ENCODE peak calls at places on chromosomes 7 and 10, in ten cellular contexts. J is stomach, L is sigmoid colon, X is transverse colon, D is GM12878, I is K562, F is HepG2, O is H1, R is upper lobe of left lung, G is esophagus muscularis mucosa. Y is an unnamed sample.

GRCh38 chr10:122669045-122669444 is 30.6 kb downstream of the C10orf120 start:
- DNase-seq in O (no peak), D (no peak), J (no peak), L (no peak), G (no peak), I (no peak), F (no peak), X (no peak), R (no peak), Y (no peak)

GRCh38 chr7:94400022-94400421 is 5.3 kb downstream of the COL1A2 start:
- DNase-seq in J (no peak), O (no peak), R (no peak), L (no peak), F (no peak), D (no peak), X (no peak), I (no peak), G (no peak), Y (no peak)

GRCh38 chr10:6445671-6446278 is 134.3 kb downstream of the PRKCQ start:
- DNase-seq in I (peak), G (no peak), J (peak), L (no peak), D (no peak), X (peak), F (peak), R (no peak), O (no peak), Y (no peak)

GRCh38 chr7:140200102-140200989 is 23.6 kb upstream of the KDM7A start:
- DNase-seq in I (peak), R (no peak), J (peak), G (no peak), X (peak), O (no peak), L (peak), D (no peak), F (peak), Y (peak)

GRCh38 chr7:13990984-13991790 is 1.7 kb upstream of the ETV1 start:
- DNase-seq in J (peak), D (peak), X (peak), L (peak), F (peak), O (peak), I (peak), G (peak), R (peak), Y (peak)

GRCh38 chr7:4631664-4632171 is 50.4 kb upstream of the FOXK1 start:
- DNase-seq in G (peak), I (peak), O (peak), J (peak), F (peak), X (peak), R (no peak), L (peak), D (no peak), Y (peak)

GRCh38 chr10:35691522-35692236 is 49.6 kb upstream of the FZD8 start:
- DNase-seq in O (no peak), D (no peak), F (no peak), R (no peak), X (no peak), L (no peak), G (no peak), J (no peak), I (no peak), Y (no peak)

GRCh38 chr10:127040756-127041155 is 135.5 kb downstream of the DOCK1 start:
- DNase-seq in O (no peak), L (no peak), R (no peak), D (no peak), X (no peak), G (no peak), I (no peak), J (no peak), F (no peak), Y (no peak)

DNA sequence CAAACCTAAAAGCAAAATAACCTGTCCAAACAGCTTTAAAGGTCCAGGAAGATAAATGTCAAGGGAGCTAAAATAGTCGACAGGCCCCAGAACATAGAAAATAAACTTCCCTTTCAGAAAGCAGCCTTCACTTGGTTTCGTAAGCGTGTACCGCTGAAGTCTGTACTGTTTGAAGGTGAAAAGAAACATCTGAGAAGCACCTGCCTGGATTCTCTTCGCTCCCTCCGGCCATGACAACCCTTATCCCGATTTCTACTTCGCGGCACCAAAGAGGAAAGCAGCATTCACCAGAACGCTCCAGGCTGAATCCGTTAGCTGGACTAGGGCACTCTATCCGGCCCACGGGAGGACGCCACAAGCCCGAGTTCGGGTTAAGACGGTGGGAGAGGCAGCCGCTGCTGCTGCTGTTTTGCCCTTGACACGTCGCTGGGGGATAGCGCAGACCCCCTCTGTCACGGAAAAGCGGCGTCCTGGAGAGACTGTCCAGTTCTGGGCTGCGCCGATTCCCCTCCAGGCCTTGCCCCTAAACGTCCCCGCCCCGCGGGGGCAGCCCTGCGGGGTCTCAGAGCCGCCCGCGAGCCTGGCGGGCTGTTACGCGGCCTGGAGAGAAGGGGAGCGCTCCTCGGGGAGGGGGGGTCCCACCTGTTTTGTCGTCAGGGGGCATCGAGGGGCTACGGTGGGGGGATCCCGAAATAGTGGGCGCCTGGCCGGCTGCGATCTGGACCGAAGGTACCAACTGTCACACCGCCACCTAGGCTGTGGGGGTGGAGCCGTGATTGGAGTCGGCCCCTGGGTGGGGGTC is 1.1 kb downstream of the SGMS1 start:
- DNase-seq in X (peak), D (no peak), G (no peak), O (no peak), J (peak), I (peak), F (no peak), R (peak), L (peak), Y (peak)
- TF ChIP-seq POLR2A in X (peak), D (no peak), G (no peak), O (no peak), J (no peak), I (no peak), F (no peak), R (peak), L (no peak), Y (no peak)

DNA sequence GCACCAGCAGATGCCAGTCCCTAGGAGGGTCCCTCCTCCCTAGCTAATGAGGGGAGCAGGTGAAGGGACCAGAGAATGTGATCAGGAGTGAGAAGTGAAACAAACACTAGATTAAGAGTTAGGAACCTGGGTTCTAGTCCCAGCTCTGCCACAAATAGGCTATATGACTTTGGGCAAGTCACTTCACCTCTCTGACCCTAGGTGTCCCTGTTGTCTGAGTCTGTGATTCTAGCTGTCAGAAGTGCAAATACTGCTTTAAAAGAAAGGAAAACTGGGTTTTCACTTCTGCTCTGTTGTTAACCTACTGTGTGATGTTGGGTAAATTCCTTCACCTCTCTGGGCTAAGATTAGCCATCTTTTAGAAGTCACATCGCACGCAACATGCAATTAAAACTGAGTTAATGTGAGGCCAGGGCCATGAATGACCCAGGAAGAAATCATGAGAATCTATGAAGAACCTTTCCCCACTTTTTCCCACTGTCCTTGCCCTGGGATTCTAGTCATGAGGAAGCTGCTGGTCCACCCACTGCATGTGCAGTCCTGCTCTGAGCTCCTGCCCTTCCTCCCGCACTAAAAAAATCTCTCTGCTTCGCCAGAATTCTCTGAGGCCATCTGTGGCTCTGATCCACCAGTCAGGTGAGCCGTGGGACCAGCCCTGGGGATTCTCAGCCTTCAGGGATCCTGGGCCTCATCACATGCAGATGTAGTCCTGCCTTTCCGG is 181.8 kb downstream of the PLXNA4 start:
- DNase-seq in F (no peak), J (no peak), R (no peak), G (no peak), O (no peak), D (no peak), I (no peak), X (no peak), L (no peak), Y (no peak)
- TF ChIP-seq EP300 in F (no peak), J (no peak), R (no peak), G (no peak), O (no peak), D (no peak), I (no peak), X (no peak), L (no peak), Y (no peak)

DNA sequence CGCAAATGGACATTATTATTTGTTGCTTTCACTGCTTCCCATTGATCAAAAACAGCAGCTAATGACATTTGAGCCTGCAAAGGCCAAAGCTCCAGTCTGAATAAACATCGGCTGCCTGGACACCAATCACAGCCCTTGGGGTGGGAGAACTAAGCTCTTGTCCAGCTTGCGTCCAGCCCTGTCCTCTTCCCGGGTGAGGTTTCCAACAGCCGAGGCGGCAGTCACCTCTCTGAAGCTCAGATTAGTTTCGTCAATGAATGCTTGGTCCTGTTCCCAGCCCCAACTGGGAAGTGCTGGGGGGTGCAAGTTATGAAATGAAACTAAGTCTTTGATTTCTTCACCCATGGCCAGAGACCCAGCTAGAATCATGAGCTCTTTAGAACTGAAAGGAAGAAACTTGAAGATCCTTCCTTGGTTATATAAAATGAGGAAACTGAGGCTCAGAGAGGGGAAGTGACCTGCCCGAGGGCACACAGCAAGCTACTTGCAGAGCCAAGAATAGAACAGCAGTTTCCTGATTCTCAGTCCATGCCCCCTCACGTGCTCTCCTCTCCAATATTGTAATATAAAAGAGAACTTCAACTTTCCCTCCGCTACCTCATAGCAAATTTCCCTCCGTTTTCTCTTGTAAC is 114.0 kb upstream of the TCF7L2 start:
- DNase-seq in D (no peak), O (no peak), F (peak), R (no peak), L (peak), I (no peak), X (peak), J (no peak), G (no peak), Y (no peak)
- TF ChIP-seq POLR2AphosphoS5 in D (no peak), O (no peak), F (no peak), R (no peak), L (no peak), I (no peak), X (no peak), J (no peak), G (no peak), Y (no peak)

DNA sequence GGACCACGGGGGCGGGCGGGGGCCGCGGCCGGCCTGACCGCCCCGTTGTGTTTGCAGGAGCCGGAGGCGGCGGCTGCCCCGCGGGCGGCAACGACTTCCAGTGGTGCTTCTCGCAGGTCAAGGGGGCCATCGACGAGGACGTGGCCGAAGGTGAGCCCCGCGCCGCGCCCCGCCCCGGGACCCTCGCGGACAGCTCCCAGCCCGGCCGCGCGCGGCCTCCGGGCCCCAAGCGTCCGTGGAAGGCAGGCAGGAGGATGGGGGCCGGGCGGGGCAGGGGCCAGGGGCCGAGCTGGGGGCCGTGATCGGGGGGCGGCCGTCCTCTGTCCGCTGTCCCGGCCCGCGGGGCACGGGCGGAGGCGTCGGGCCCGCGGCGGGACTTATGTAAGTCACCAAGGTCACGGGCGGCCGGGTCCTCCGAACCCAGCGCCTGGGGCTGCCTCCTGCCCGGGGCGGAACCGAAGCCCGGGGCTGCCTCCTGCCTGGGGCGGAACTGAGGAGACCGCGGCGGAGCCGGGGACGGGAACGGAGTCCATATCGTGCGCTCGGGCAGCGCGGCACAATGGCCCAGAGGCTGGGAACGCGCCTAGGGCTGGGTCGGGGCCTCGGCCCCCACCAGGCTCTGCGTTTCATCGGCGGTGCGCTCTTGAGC is 497 bp downstream of the PPP2R2D start:
- DNase-seq in X (peak), D (no peak), J (peak), O (no peak), L (peak), R (peak), G (no peak), I (no peak), F (no peak), Y (peak)
- TF ChIP-seq POLR2A in X (peak), D (peak), J (no peak), O (no peak), L (no peak), R (no peak), G (no peak), I (no peak), F (peak), Y (no peak)

GRCh38 chr7:113366122-113366521 is 247.8 kb upstream of the SMIM30 start:
- DNase-seq in J (no peak), L (no peak), D (no peak), I (no peak), O (peak), F (no peak), R (no peak), X (no peak), G (no peak), Y (no peak)
- TF ChIP-seq EP300 in J (no peak), L (no peak), D (no peak), I (no peak), O (no peak), F (no peak), R (no peak), X (no peak), G (no peak), Y (no peak)

DNA sequence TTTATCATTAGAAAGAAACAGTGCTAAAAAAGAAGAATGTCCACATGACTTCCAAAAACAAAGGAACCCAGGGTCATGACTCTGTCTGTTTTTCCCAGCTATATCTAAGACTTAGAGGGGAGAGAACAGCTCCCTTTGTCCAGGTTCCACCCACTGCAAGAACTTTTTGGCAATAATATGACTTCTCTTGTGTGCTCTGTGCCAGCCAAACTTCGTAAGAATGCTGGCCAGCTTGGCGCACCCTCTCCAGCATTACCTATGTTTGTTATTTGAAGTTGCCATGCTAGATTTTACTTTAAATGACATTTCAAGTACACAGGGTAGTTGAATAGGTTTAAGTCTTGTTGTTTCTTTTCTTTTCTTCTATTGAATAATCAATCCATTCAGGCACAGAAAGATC is 371.4 kb downstream of the KCNMA1 start:
- DNase-seq in L (no peak), J (peak), G (no peak), D (no peak), I (no peak), O (no peak), F (no peak), R (no peak), X (no peak), Y (no peak)
- TF ChIP-seq POLR2AphosphoS5 in L (no peak), J (no peak), G (no peak), D (no peak), I (no peak), O (no peak), F (no peak), R (no peak), X (no peak), Y (no peak)

GRCh38 chr10:46031648-46032532 is 1.5 kb upstream of the NCOA4 start:
- DNase-seq in D (no peak), O (no peak), R (no peak), I (peak), G (no peak), X (no peak), F (peak), J (no peak), L (no peak), Y (no peak)
- TF ChIP-seq POLR2A in D (no peak), O (no peak), R (no peak), I (no peak), G (no peak), X (no peak), F (no peak), J (no peak), L (no peak), Y (no peak)

GRCh38 chr10:44370731-44371248 is 14.1 kb downstream of the CXCL12 start:
- DNase-seq in D (no peak), F (no peak), R (no peak), X (no peak), G (no peak), O (peak), L (no peak), J (no peak), I (no peak), Y (no peak)

GRCh38 chr10:44373341-44373995 is 11.4 kb downstream of the CXCL12 start:
- DNase-seq in I (no peak), J (no peak), O (no peak), X (no peak), R (peak), L (no peak), G (no peak), D (no peak), F (no peak), Y (no peak)

GRCh38 chr10:44376504-44377099 is 8.3 kb downstream of the CXCL12 start:
- DNase-seq in R (no peak), D (no peak), I (no peak), O (no peak), J (no peak), G (no peak), L (no peak), F (no peak), X (no peak), Y (no peak)

GRCh38 chr10:44372181-44372580 is 12.7 kb downstream of the CXCL12 start:
- DNase-seq in X (no peak), G (no peak), F (no peak), O (no peak), I (no peak), J (no peak), R (no peak), L (no peak), D (no peak), Y (no peak)

GRCh38 chr10:44374155-44374554 is 10.7 kb downstream of the CXCL12 start:
- DNase-seq in R (no peak), D (no peak), G (no peak), X (no peak), O (no peak), I (no peak), F (no peak), L (no peak), J (no peak), Y (no peak)
- TF ChIP-seq EP300 in R (no peak), D (no peak), G (no peak), X (no peak), O (no peak), I (no peak), F (no peak), L (no peak), J (no peak), Y (no peak)